ENCODE peak calls at places on chromosomes 1 and 21, in nine cellular contexts. X is NCI-H1092; L is AG10803; U is astrocyte of the hippocampus; J is activated naive CD8-positive, alpha-beta T cell treated with anti-CD3 and anti-CD28 coated beads for 36 hours; M is T-helper 2 cell; T is neural crest cell; N is stimulated activated CD8-positive, alpha-beta memory T cell treated with anti-CD3 and anti-CD28 coated beads, Interleukin-15, amount 100 ng/mL, for 1 hour; R is PC-3. K is an unnamed sample.

GRCh38 chr1:176102243-176102642 is 104.8 kb downstream of the COP1 start:
- DNase-seq in X (no peak), R (no peak), N (no peak), L (peak), M (no peak), J (no peak), U (peak), T (no peak), K (no peak)

GRCh38 chr1:117815926-117816325 is 113.5 kb downstream of the GDAP2 start:
- DNase-seq in U (no peak), X (no peak), N (no peak), T (no peak), L (no peak), R (peak), M (no peak), J (no peak), K (no peak)

GRCh38 chr1:84698718-84699117 is 8.5 kb upstream of the SSX2IP start:
- DNase-seq in X (no peak), T (no peak), R (peak), U (peak), J (no peak), L (peak), N (no peak), M (no peak), K (no peak)

GRCh38 chr21:44972301-44972814 is 32.5 kb downstream of the SLX9 start:
- DNase-seq in J (no peak), N (no peak), T (no peak), U (no peak), R (peak), X (no peak), M (no peak), L (no peak), K (no peak)

GRCh38 chr1:202319381-202320080 is 22.2 kb downstream of the UBE2T start:
- DNase-seq in M (no peak), J (no peak), N (no peak), X (no peak), R (no peak), U (no peak), T (no peak), L (no peak), K (no peak)

GRCh38 chr1:3674100-3675094 is 22.1 kb downstream of the TP73 start:
- DNase-seq in T (no peak), X (no peak), U (peak), L (peak), J (no peak), R (no peak), M (no peak), N (no peak), K (no peak)

GRCh38 chr1:17137441-17137840 is 18.2 kb upstream of the PADI2 start:
- DNase-seq in R (no peak), N (no peak), M (no peak), J (no peak), U (no peak), L (no peak), X (no peak), T (no peak), K (no peak)

GRCh38 chr1:67717876-67718275 is 32.9 kb downstream of the GADD45A start:
- DNase-seq in U (no peak), L (peak), N (no peak), T (no peak), X (no peak), R (peak), M (no peak), J (no peak), K (no peak)

GRCh38 chr1:20070357-20070756 is 363 bp downstream of the PLA2G5 start:
- DNase-seq in X (no peak), N (no peak), M (no peak), L (no peak), T (no peak), R (no peak), U (no peak), J (no peak), K (no peak)

GRCh38 chr1:56378376-56379070 is 200.8 kb downstream of the PLPP3 start:
- DNase-seq in L (no peak), M (no peak), R (no peak), U (no peak), N (no peak), X (no peak), J (no peak), T (no peak), K (no peak)

GRCh38 chr1:206127336-206127735 is 10.1 kb upstream of the AVPR1B start:
- DNase-seq in L (no peak), U (no peak), R (no peak), M (no peak), N (no peak), T (no peak), J (no peak), X (no peak), K (no peak)

GRCh38 chr21:42745511-42746239 is 92.3 kb downstream of the PDE9A start:
- DNase-seq in L (no peak), R (no peak), N (no peak), J (peak), U (no peak), T (no peak), X (no peak), M (no peak), K (no peak)

GRCh38 chr1:19033926-19034680 is 77.6 kb upstream of the IFFO2 start:
- DNase-seq in N (no peak), J (no peak), T (no peak), X (no peak), L (peak), U (peak), R (peak), M (no peak), K (no peak)

GRCh38 chr1:39990428-39990827 is 35.5 kb downstream of the MFSD2A start:
- DNase-seq in J (no peak), L (no peak), N (no peak), T (no peak), U (no peak), R (peak), M (no peak), X (no peak), K (no peak)

GRCh38 chr1:203504400-203505250 is 10.7 kb downstream of the OPTC start:
- DNase-seq in R (peak), N (peak), M (peak), J (peak), T (peak), X (peak), U (peak), L (peak), K (peak)

GRCh38 chr1:216596298-216596947 is 126.8 kb downstream of the ESRRG start:
- DNase-seq in T (no peak), M (no peak), J (no peak), L (peak), U (peak), X (no peak), N (no peak), R (no peak), K (no peak)

GRCh38 chr1:61190476-61191067 is 108.2 kb downstream of the NFIA start:
- DNase-seq in N (no peak), U (no peak), L (peak), X (no peak), J (no peak), R (no peak), T (no peak), M (no peak), K (no peak)

GRCh38 chr1:162069334-162070093 is at the start of gene NOS1AP:
- DNase-seq in L (peak), R (peak), T (peak), X (peak), M (peak), U (peak), J (peak), N (peak), K (peak)

GRCh38 chr1:219422811-219423598 is 189.9 kb downstream of the ZC3H11B start:
- DNase-seq in N (no peak), T (no peak), J (no peak), X (no peak), U (no peak), M (no peak), L (peak), R (peak), K (no peak)

K was measured in left ventricle myocardium inferior.